ENCODE peak calls at places on chromosome 22, in seven cellular contexts. L, B, K, C, O, N and D are unnamed samples.

GRCh38 chr22:29266564-29267461 is 968 bp downstream of the RHBDD3 start:
- DNase-seq in K (no peak), N (no peak), B (no peak), C (no peak), O (no peak), L (peak), D (no peak)

GRCh38 chr22:22920910-22921550 is 33.4 kb downstream of the IGLL5 start:
- DNase-seq in C (no peak), O (no peak), N (peak), B (no peak), K (no peak), L (no peak), D (no peak)

GRCh38 chr22:20089977-20090729 is 10.1 kb downstream of the DGCR8 start:
- DNase-seq in O (no peak), B (no peak), K (peak), N (peak), L (peak), C (no peak), D (no peak)

GRCh38 chr22:31275576-31275975 is 16.7 kb downstream of the PIK3IP1 start:
- DNase-seq in L (no peak), N (no peak), B (no peak), K (no peak), C (no peak), O (no peak), D (no peak)

GRCh38 chr22:40215266-40215665 is 37.5 kb downstream of the TNRC6B start:
- DNase-seq in B (no peak), C (no peak), O (no peak), L (peak), K (peak), N (peak), D (peak)

GRCh38 chr22:33167998-33168397 is 109.8 kb upstream of the SYN3 start:
- DNase-seq in K (no peak), C (no peak), O (no peak), N (no peak), B (no peak), L (no peak), D (no peak)

GRCh38 chr22:28112548-28113043 is 193.5 kb upstream of the PITPNB start:
- DNase-seq in N (peak), B (no peak), K (peak), L (peak), O (no peak), C (no peak), D (peak)

GRCh38 chr22:33082221-33082620 is 24.0 kb upstream of the SYN3 start:
- DNase-seq in B (no peak), K (no peak), L (no peak), C (no peak), N (no peak), O (no peak), D (no peak)

GRCh38 chr22:47382164-47382890 is 619.9 kb downstream of the TBC1D22A start:
- DNase-seq in O (no peak), L (no peak), N (no peak), K (no peak), B (no peak), C (no peak), D (no peak)

GRCh38 chr22:36318442-36318841 is 65.5 kb downstream of the APOL1 start:
- DNase-seq in B (no peak), C (no peak), O (no peak), N (peak), L (no peak), K (no peak), D (no peak)

GRCh38 chr22:48923165-48923875 is 904.4 kb downstream of the BRD1 start:
- DNase-seq in N (no peak), B (no peak), L (no peak), C (no peak), K (no peak), O (no peak), D (no peak)

GRCh38 chr22:37601540-37602442 is 6.8 kb upstream of the GGA1 start:
- DNase-seq in L (peak), B (peak), C (no peak), K (no peak), O (no peak), N (no peak), D (no peak)

GRCh38 chr22:20398420-20398819 is 4.5 kb downstream of the ZNF74 start:
- DNase-seq in N (no peak), K (no peak), B (no peak), L (no peak), C (no peak), O (no peak), D (no peak)

GRCh38 chr22:22786301-22787115 is 101.1 kb upstream of the IGLL5 start:
- DNase-seq in O (no peak), B (no peak), N (no peak), K (no peak), L (no peak), C (no peak), D (no peak)

GRCh38 chr22:32583921-32584335 is 109.3 kb downstream of the FBXO7 start:
- DNase-seq in C (no peak), L (no peak), B (no peak), O (no peak), N (no peak), K (no peak), D (no peak)